ENCODE peak calls at places on chromosome 12, in five cellular contexts. P, A, R, J and B are unnamed samples.

GRCh38 chr12:13982010-13982409 is 608 bp upstream of the GRIN2B start:
- DNase-seq in R (no peak), J (no peak), P (no peak), A (no peak), B (no peak)

GRCh38 chr12:62882140-62882539 is 52.8 kb downstream of the PPM1H start:
- DNase-seq in R (no peak), A (no peak), J (no peak), P (no peak), B (no peak)

GRCh38 chr12:113831016-113831415 is 135.1 kb downstream of the RBM19 start:
- DNase-seq in R (no peak), A (no peak), J (no peak), P (no peak), B (no peak)

GRCh38 chr12:128077211-128077916 is 189.6 kb upstream of the TMEM132C start:
- DNase-seq in A (no peak), J (no peak), P (no peak), R (no peak), B (no peak)

GRCh38 chr12:97292588-97292987 is 170.0 kb upstream of the RMST start:
- DNase-seq in J (no peak), A (no peak), P (no peak), R (no peak), B (no peak)

GRCh38 chr12:57619434-57620244 is 8.4 kb downstream of the ARHGEF25 start:
- DNase-seq in R (no peak), P (no peak), J (no peak), A (no peak), B (no peak)

GRCh38 chr12:114240288-114240687 is 165.7 kb downstream of the TBX5 start:
- DNase-seq in P (no peak), A (no peak), R (no peak), J (no peak), B (no peak)

GRCh38 chr12:130588696-130589095 is 127.4 kb downstream of the RIMBP2 start:
- DNase-seq in P (no peak), R (no peak), A (no peak), J (no peak), B (no peak)

GRCh38 chr12:19643635-19644034 is 204.3 kb downstream of the AEBP2 start:
- DNase-seq in J (no peak), A (no peak), P (no peak), R (no peak), B (no peak)

GRCh38 chr12:1933342-1933992 is 15.0 kb upstream of the CACNA2D4 start:
- DNase-seq in J (no peak), A (no peak), P (no peak), R (peak; percentile 44), B (no peak)

GRCh38 chr12:26791328-26791791 is 41.6 kb downstream of the ITPR2 start:
- DNase-seq in A (peak; percentile 54), J (no peak), R (no peak), P (no peak), B (no peak)

GRCh38 chr12:12273291-12273957 is 6.6 kb upstream of the LRP6 start:
- DNase-seq in J (no peak), A (no peak), P (no peak), R (no peak), B (no peak)

GRCh38 chr12:12126551-12126950 is 55.8 kb downstream of the BCL2L14 start:
- DNase-seq in P (peak; percentile 62), J (no peak), R (no peak), A (no peak), B (no peak)

GRCh38 chr12:101877816-101878811 is 734 bp downstream of the DRAM1 start:
- DNase-seq in P (no peak), J (no peak), A (no peak), R (no peak), B (no peak)

GRCh38 chr12:47820631-47821345 is 1.1 kb upstream of the HDAC7 start:
- DNase-seq in J (peak; percentile 83), P (peak; percentile 74), A (no peak), R (peak; percentile 96), B (peak; percentile 96)

GRCh38 chr12:75977952-75978671 is 53.5 kb downstream of the PHLDA1 start:
- DNase-seq in P (peak; percentile 93), J (no peak), R (peak; percentile 86), A (peak; percentile 94), B (peak; percentile 93)

GRCh38 chr12:6635375-6635855 is 344 bp downstream of the LPAR5 start:
- DNase-seq in J (no peak), A (no peak), P (no peak), R (no peak), B (no peak)
- TF ChIP-seq CTCF in J (no peak), A (no peak), P (no peak), R (no peak), B (no peak)

DNA sequence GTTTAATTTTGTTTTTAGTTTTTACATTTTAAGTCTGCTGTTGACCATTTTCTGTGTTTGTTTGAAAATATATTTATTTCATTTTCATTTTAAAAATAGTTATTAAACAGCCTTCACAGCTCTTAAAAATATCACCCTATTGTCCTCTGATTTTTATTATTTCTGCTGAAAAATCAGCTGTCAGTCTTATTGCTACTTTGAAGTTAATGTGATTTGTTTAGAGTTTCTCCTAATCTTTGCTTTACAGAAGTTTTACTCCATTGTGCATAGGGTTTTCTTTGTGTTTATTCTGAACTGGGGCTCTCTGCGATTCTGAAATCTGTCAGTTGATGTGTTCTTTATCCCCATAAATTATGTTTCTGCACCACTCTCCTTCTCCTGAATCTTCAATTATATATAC is 486.3 kb downstream of the SOX5 start:
- DNase-seq in J (no peak), A (no peak), R (no peak), P (no peak), B (no peak)
- H3K9me3 ChIP-seq in J (no peaks in the 10 kb centered on the region), A (no peaks in the 10 kb centered on the region), R (no peaks in the 10 kb centered on the region), P (no peaks in the 10 kb centered on the region), B (peaks cover 12% of the 10 kb centered on the region)

GRCh38 chr12:6020930-6021329 is 75.9 kb upstream of the ANO2 start:
- DNase-seq in R (no peak), A (no peak), P (no peak), J (no peak), B (no peak)
- H3K27ac ChIP-seq in R (no peak overlapping the region), A (no peak overlapping the region), P (no peak overlapping the region), J (no peak overlapping the region), B (no peak overlapping the region)

GRCh38 chr12:10205251-10205807 is 7.3 kb upstream of the GABARAPL1 start:
- DNase-seq in J (no peak), A (no peak), P (peak; percentile 70), R (no peak), B (no peak)
- TF ChIP-seq CTCF in J (no peak), A (no peak), P (no peak), R (no peak), B (no peak)

GRCh38 chr12:38154096-38155019 is 162.2 kb upstream of the ALG10B start:
- DNase-seq in R (peak; percentile 49), A (no peak), P (no peak), J (no peak), B (no peak)
- H3K9me3 ChIP-seq in R (no peaks in the 10 kb centered on the region), A (peaks cover 2% of the 10 kb centered on the region), P (peaks cover 18% of the 10 kb centered on the region), J (no peaks in the 10 kb centered on the region), B (no peaks in the 10 kb centered on the region)